ENCODE peak calls at places on chromosomes 12 and 14, in five cellular contexts. N is EH; E is stimulated activated CD4-positive, alpha-beta T cell treated with anti-CD3 and anti-CD28 coated beads, TNF-alpha, amount 100 ng/mL, for 4 hours; S is SW480; G is KG1. U is an unnamed sample.

GRCh38 chr12:104064031-104064841 is at the start of gene HCFC2:
- DNase-seq in N (peak; percentile 91), E (peak; percentile 87), S (peak; percentile 81), G (peak; percentile 84), U (peak; percentile 63)

GRCh38 chr12:100266163-100266801 is 597 bp downstream of the DEPDC4 start:
- DNase-seq in N (no peak), E (no peak), S (no peak), G (no peak), U (no peak)

GRCh38 chr14:61466249-61466904 is 145.0 kb downstream of the PRKCH start:
- DNase-seq in N (peak; percentile 97), E (no peak), S (no peak), G (no peak), U (no peak)

GRCh38 chr12:59570134-59570533 is 25.7 kb upstream of the SLC16A7 start:
- DNase-seq in N (peak; percentile 40), E (no peak), S (no peak), G (no peak), U (no peak)

GRCh38 chr14:70358631-70359030 is 852 bp downstream of the COX16 start:
- DNase-seq in N (peak; percentile 16), E (no peak), S (no peak), G (no peak), U (no peak)

GRCh38 chr12:46386877-46387629 is 14.5 kb upstream of the SLC38A2 start:
- DNase-seq in N (peak; percentile 73), E (no peak), S (no peak), G (peak; percentile 21), U (peak; percentile 10)

GRCh38 chr14:68649461-68650189 is 143.2 kb downstream of the ZFP36L1 start:
- DNase-seq in N (no peak), E (no peak), S (no peak), G (no peak), U (no peak)

GRCh38 chr12:69338120-69338859 is 9.9 kb upstream of the LYZ start:
- DNase-seq in N (no peak), E (no peak), S (no peak), G (no peak), U (peak; percentile 81)

GRCh38 chr14:71932229-71932951 is at the start of gene RGS6:
- DNase-seq in N (peak; percentile 3), E (no peak), S (peak; percentile 77), G (peak; percentile 13), U (no peak)

GRCh38 chr12:56630180-56630632 is at the start of gene BAZ2A:
- DNase-seq in N (peak; percentile 80), E (peak; percentile 71), S (peak; percentile 79), G (peak; percentile 32), U (peak; percentile 77)

GRCh38 chr12:110597885-110598284 is 14.8 kb upstream of the PPTC7 start:
- DNase-seq in N (no peak), E (no peak), S (no peak), G (no peak), U (no peak)

GRCh38 chr14:96002511-96002884 is 36.7 kb upstream of the C14orf132 start:
- DNase-seq in N (no peak), E (no peak), S (no peak), G (no peak), U (no peak)

GRCh38 chr14:73358187-73358586 is 100.2 kb downstream of the NUMB start:
- DNase-seq in N (no peak), E (no peak), S (no peak), G (no peak), U (no peak)

GRCh38 chr14:81256289-81256960 is 35.7 kb upstream of the GTF2A1 start:
- DNase-seq in N (no peak), E (no peak), S (no peak), G (no peak), U (peak; percentile 36)

GRCh38 chr12:96442906-96443305 is 42.7 kb upstream of the CDK17 start:
- DNase-seq in N (no peak), E (no peak), S (no peak), G (no peak), U (no peak)

GRCh38 chr12:76226397-76226796 is 121.8 kb downstream of the BBS10 start:
- DNase-seq in N (peak; percentile 69), E (no peak), S (no peak), G (no peak), U (no peak)

GRCh38 chr14:74257078-74257987 is 18.1 kb downstream of the VSX2 start:
- DNase-seq in N (peak; percentile 25), E (peak; percentile 34), S (peak; percentile 48), G (no peak), U (peak; percentile 30)

GRCh38 chr14:68260121-68260520 is 440.5 kb downstream of the RAD51B start:
- DNase-seq in N (no peak), E (no peak), S (no peak), G (no peak), U (no peak)

GRCh38 chr12:75437564-75437963 is 43.0 kb upstream of the GLIPR1 start:
- DNase-seq in N (peak; percentile 51), E (no peak), S (no peak), G (no peak), U (peak; percentile 17)

GRCh38 chr14:71621276-71621675 is 311.0 kb upstream of the RGS6 start:
- DNase-seq in N (peak; percentile 44), E (no peak), S (no peak), G (no peak), U (no peak)

GRCh38 chr12:120314220-120314619 is 12.1 kb downstream of the SIRT4 start:
- DNase-seq in N (no peak), E (no peak), S (no peak), G (no peak), U (no peak)

GRCh38 chr14:79825046-79825521 is 386.2 kb downstream of the DIO2 start:
- DNase-seq in N (peak; percentile 59), E (no peak), S (no peak), G (no peak), U (no peak)

GRCh38 chr12:104578453-104578852 is 121.7 kb downstream of the CHST11 start:
- DNase-seq in N (peak; percentile 93), E (no peak), S (no peak), G (no peak), U (no peak)

GRCh38 chr12:31308116-31308515 is 17.8 kb downstream of the SINHCAF start:
- DNase-seq in N (no peak), E (no peak), S (no peak), G (no peak), U (no peak)

GRCh38 chr12:89162704-89163261 is 189.5 kb downstream of the DUSP6 start:
- DNase-seq in N (peak; percentile 99), E (peak; percentile 2), S (peak; percentile 3), G (peak; percentile 88), U (peak; percentile 97)

GRCh38 chr12:116152268-116152667 is 125.2 kb downstream of the MED13L start:
- DNase-seq in N (peak; percentile 85), E (no peak), S (no peak), G (no peak), U (no peak)

GRCh38 chr12:55724226-55724939 is 4.2 kb downstream of the RDH5 start:
- DNase-seq in N (peak; percentile 70), E (no peak), S (peak; percentile 71), G (no peak), U (peak; percentile 72)